ENCODE peak calls at places on chromosome 20, in five cellular contexts. One of them, this sample, is unnamed. For H3K36me3, the result is how much of the 10 kb centered on the place peaks cover.

GRCh38 chr20:47139934-47140333 is 216.6 kb downstream of the ZMYND8 start:
- DNase-seq in psoas muscle: no peak
- DNase-seq in pancreas: no peak
- DNase-seq in naive thymus-derived CD4-positive, alpha-beta T cell: no peak
- DNase-seq in adrenal gland: no peak
- DNase-seq in this sample: no peak

GRCh38 chr20:4406627-4407026 is 315.1 kb upstream of the PRND start:
- DNase-seq in psoas muscle: no peak
- DNase-seq in pancreas: no peak
- DNase-seq in naive thymus-derived CD4-positive, alpha-beta T cell: no peak
- DNase-seq in adrenal gland: no peak
- DNase-seq in this sample: no peak

GRCh38 chr20:36579996-36580545 is 6.7 kb downstream of the TGIF2 start:
- DNase-seq in psoas muscle: no peak
- DNase-seq in pancreas: no peak
- DNase-seq in naive thymus-derived CD4-positive, alpha-beta T cell: no peak
- DNase-seq in adrenal gland: no peak
- DNase-seq in this sample: no peak

GRCh38 chr20:64111841-64112641 is 4.7 kb upstream of the NPBWR2 start:
- DNase-seq in psoas muscle: peak
- DNase-seq in pancreas: peak
- DNase-seq in naive thymus-derived CD4-positive, alpha-beta T cell: peak
- DNase-seq in adrenal gland: no peak
- DNase-seq in this sample: peak

GRCh38 chr20:2234788-2235187 is 61.0 kb upstream of the TGM3 start:
- DNase-seq in psoas muscle: no peak
- DNase-seq in pancreas: no peak
- DNase-seq in naive thymus-derived CD4-positive, alpha-beta T cell: no peak
- DNase-seq in adrenal gland: no peak
- DNase-seq in this sample: no peak

GRCh38 chr20:13868331-13868730 is 83.5 kb downstream of the NDUFAF5 start:
- DNase-seq in psoas muscle: no peak
- DNase-seq in pancreas: no peak
- DNase-seq in naive thymus-derived CD4-positive, alpha-beta T cell: no peak
- DNase-seq in adrenal gland: peak
- DNase-seq in this sample: no peak

GRCh38 chr20:52083627-52084232 is 107.8 kb downstream of the ZFP64 start:
- DNase-seq in psoas muscle: no peak
- DNase-seq in pancreas: no peak
- DNase-seq in naive thymus-derived CD4-positive, alpha-beta T cell: no peak
- DNase-seq in adrenal gland: peak
- DNase-seq in this sample: no peak

GRCh38 chr20:17619351-17620093 is 49.6 kb downstream of the DSTN start:
- DNase-seq in psoas muscle: peak
- DNase-seq in pancreas: no peak
- DNase-seq in naive thymus-derived CD4-positive, alpha-beta T cell: peak
- DNase-seq in adrenal gland: peak
- DNase-seq in this sample: peak

GRCh38 chr20:59948212-59948611 is 8.0 kb downstream of the FAM217B start:
- DNase-seq in psoas muscle: no peak
- DNase-seq in pancreas: no peak
- DNase-seq in naive thymus-derived CD4-positive, alpha-beta T cell: no peak
- DNase-seq in adrenal gland: no peak
- DNase-seq in this sample: no peak

GRCh38 chr20:2822073-2822472 is 5.9 kb downstream of the TMEM239 start:
- DNase-seq in psoas muscle: no peak
- DNase-seq in pancreas: no peak
- DNase-seq in naive thymus-derived CD4-positive, alpha-beta T cell: no peak
- DNase-seq in adrenal gland: no peak
- DNase-seq in this sample: no peak

GRCh38 chr20:17369506-17369905 is 142.7 kb downstream of the PCSK2 start:
- DNase-seq in psoas muscle: no peak
- DNase-seq in pancreas: no peak
- DNase-seq in naive thymus-derived CD4-positive, alpha-beta T cell: no peak
- DNase-seq in adrenal gland: no peak
- DNase-seq in this sample: no peak

GRCh38 chr20:10837901-10838300 is 164.1 kb upstream of the JAG1 start:
- DNase-seq in psoas muscle: no peak
- DNase-seq in pancreas: no peak
- DNase-seq in naive thymus-derived CD4-positive, alpha-beta T cell: no peak
- DNase-seq in adrenal gland: no peak
- DNase-seq in this sample: no peak

GRCh38 chr20:49385471-49385870 is 97.0 kb downstream of the KCNB1 start:
- DNase-seq in psoas muscle: no peak
- DNase-seq in pancreas: no peak
- DNase-seq in naive thymus-derived CD4-positive, alpha-beta T cell: no peak
- DNase-seq in adrenal gland: peak
- DNase-seq in this sample: no peak

GRCh38 chr20:270517-270916 is 13.0 kb downstream of the DEFB132 start:
- DNase-seq in psoas muscle: no peak
- DNase-seq in pancreas: no peak
- DNase-seq in naive thymus-derived CD4-positive, alpha-beta T cell: no peak
- DNase-seq in adrenal gland: no peak
- DNase-seq in this sample: no peak

GRCh38 chr20:24834310-24834709 is 114.8 kb upstream of the CST7 start:
- DNase-seq in psoas muscle: no peak
- DNase-seq in pancreas: no peak
- DNase-seq in naive thymus-derived CD4-positive, alpha-beta T cell: no peak
- DNase-seq in adrenal gland: no peak
- DNase-seq in this sample: no peak

GRCh38 chr20:11585752-11586352 is 331.8 kb upstream of the BTBD3 start:
- DNase-seq in psoas muscle: no peak
- DNase-seq in pancreas: no peak
- DNase-seq in naive thymus-derived CD4-positive, alpha-beta T cell: no peak
- DNase-seq in adrenal gland: no peak
- DNase-seq in this sample: no peak

GRCh38 chr20:19600042-19600441 is 158.0 kb upstream of the RIN2 start:
- DNase-seq in psoas muscle: no peak
- DNase-seq in pancreas: no peak
- DNase-seq in naive thymus-derived CD4-positive, alpha-beta T cell: no peak
- DNase-seq in adrenal gland: no peak
- DNase-seq in this sample: no peak

GRCh38 chr20:19601133-19601810 is 156.8 kb upstream of the RIN2 start:
- DNase-seq in psoas muscle: no peak
- DNase-seq in pancreas: no peak
- DNase-seq in naive thymus-derived CD4-positive, alpha-beta T cell: no peak
- DNase-seq in adrenal gland: no peak
- DNase-seq in this sample: no peak

GRCh38 chr20:19605759-19606158 is 152.3 kb upstream of the RIN2 start:
- DNase-seq in psoas muscle: no peak
- DNase-seq in pancreas: no peak
- DNase-seq in naive thymus-derived CD4-positive, alpha-beta T cell: no peak
- DNase-seq in adrenal gland: no peak
- DNase-seq in this sample: no peak

GRCh38 chr20:19602660-19603389 is 155.2 kb upstream of the RIN2 start:
- DNase-seq in psoas muscle: no peak
- DNase-seq in pancreas: no peak
- DNase-seq in naive thymus-derived CD4-positive, alpha-beta T cell: no peak
- DNase-seq in adrenal gland: no peak
- DNase-seq in this sample: no peak

GRCh38 chr20:19603390-19603753 is 154.7 kb upstream of the RIN2 start:
- DNase-seq in psoas muscle: no peak
- DNase-seq in pancreas: no peak
- DNase-seq in naive thymus-derived CD4-positive, alpha-beta T cell: no peak
- DNase-seq in adrenal gland: no peak
- DNase-seq in this sample: no peak
- H3K36me3 ChIP-seq in psoas muscle: under half
- H3K36me3 ChIP-seq in pancreas: under half
- H3K36me3 ChIP-seq in naive thymus-derived CD4-positive, alpha-beta T cell: under half
- H3K36me3 ChIP-seq in adrenal gland: under half
- H3K36me3 ChIP-seq in this sample: under half

DNA sequence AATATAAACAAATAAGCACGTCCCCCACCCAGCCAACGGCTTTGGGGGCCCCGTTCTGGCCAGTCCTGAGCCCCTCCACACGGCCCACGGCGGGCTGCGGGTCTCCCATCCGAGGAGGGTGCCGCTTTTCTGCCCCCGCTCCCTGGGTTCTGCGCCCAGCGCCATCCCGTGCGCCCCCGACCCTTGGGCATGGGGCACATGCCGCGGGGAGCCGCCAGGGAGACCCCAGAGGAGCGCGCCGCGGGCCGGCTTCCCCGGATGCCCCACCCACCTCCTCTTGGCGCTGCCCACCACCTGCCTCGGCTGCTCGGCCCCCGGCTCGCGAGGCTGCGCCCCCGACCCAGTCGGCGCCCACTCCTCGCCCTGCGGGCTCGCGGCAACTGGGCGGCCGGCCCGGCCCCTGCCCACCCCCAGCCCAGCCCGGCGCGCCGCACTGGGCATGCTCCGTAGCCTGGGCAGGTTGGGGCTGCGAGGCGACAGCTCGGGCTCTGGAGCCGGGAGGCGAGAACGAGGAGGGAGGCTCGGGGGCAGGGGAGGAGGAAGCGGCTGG is 580 bp upstream of the PLCB4 start:
- DNase-seq in psoas muscle: peak
- DNase-seq in pancreas: peak
- DNase-seq in naive thymus-derived CD4-positive, alpha-beta T cell: no peak
- DNase-seq in adrenal gland: no peak
- DNase-seq in this sample: peak
- H3K27ac ChIP-seq in psoas muscle: peak
- H3K27ac ChIP-seq in pancreas: peak
- H3K27ac ChIP-seq in naive thymus-derived CD4-positive, alpha-beta T cell: no peak
- H3K27ac ChIP-seq in adrenal gland: no peak
- H3K27ac ChIP-seq in this sample: peak

GRCh38 chr20:50856475-50857041 is 61.7 kb downstream of the BCAS4 start:
- DNase-seq in psoas muscle: no peak
- DNase-seq in pancreas: no peak
- DNase-seq in naive thymus-derived CD4-positive, alpha-beta T cell: no peak
- DNase-seq in adrenal gland: no peak
- DNase-seq in this sample: no peak

GRCh38 chr20:50852085-50852484 is 57.2 kb downstream of the BCAS4 start:
- DNase-seq in psoas muscle: no peak
- DNase-seq in pancreas: no peak
- DNase-seq in naive thymus-derived CD4-positive, alpha-beta T cell: no peak
- DNase-seq in adrenal gland: no peak
- DNase-seq in this sample: no peak

GRCh38 chr20:50855498-50856474 is 60.9 kb downstream of the BCAS4 start:
- DNase-seq in psoas muscle: no peak
- DNase-seq in pancreas: no peak
- DNase-seq in naive thymus-derived CD4-positive, alpha-beta T cell: no peak
- DNase-seq in adrenal gland: peak
- DNase-seq in this sample: peak

GRCh38 chr20:50857348-50857747 is 62.5 kb downstream of the BCAS4 start:
- DNase-seq in psoas muscle: no peak
- DNase-seq in pancreas: no peak
- DNase-seq in naive thymus-derived CD4-positive, alpha-beta T cell: no peak
- DNase-seq in adrenal gland: no peak
- DNase-seq in this sample: no peak

GRCh38 chr20:50854512-50855249 is 59.8 kb downstream of the BCAS4 start:
- DNase-seq in psoas muscle: no peak
- DNase-seq in pancreas: no peak
- DNase-seq in naive thymus-derived CD4-positive, alpha-beta T cell: no peak
- DNase-seq in adrenal gland: no peak
- DNase-seq in this sample: no peak
- H3K36me3 ChIP-seq in psoas muscle: under half
- H3K36me3 ChIP-seq in pancreas: under half
- H3K36me3 ChIP-seq in naive thymus-derived CD4-positive, alpha-beta T cell: under half
- H3K36me3 ChIP-seq in adrenal gland: under half
- H3K36me3 ChIP-seq in this sample: under half

GRCh38 chr20:30487947-30488926 is 769.2 kb upstream of the DEFB115 start:
- DNase-seq in psoas muscle: no peak
- DNase-seq in pancreas: no peak
- DNase-seq in naive thymus-derived CD4-positive, alpha-beta T cell: no peak
- DNase-seq in adrenal gland: no peak
- DNase-seq in this sample: no peak
- H3K27ac ChIP-seq in psoas muscle: no peak
- H3K27ac ChIP-seq in pancreas: no peak
- H3K27ac ChIP-seq in naive thymus-derived CD4-positive, alpha-beta T cell: no peak
- H3K27ac ChIP-seq in adrenal gland: no peak
- H3K27ac ChIP-seq in this sample: no peak

GRCh38 chr20:58697867-58698703 is 5.5 kb downstream of the NPEPL1 start:
- DNase-seq in psoas muscle: no peak
- DNase-seq in pancreas: peak
- DNase-seq in naive thymus-derived CD4-positive, alpha-beta T cell: no peak
- DNase-seq in adrenal gland: no peak
- DNase-seq in this sample: no peak

GRCh38 chr20:58695084-58695722 is 2.6 kb downstream of the NPEPL1 start:
- DNase-seq in psoas muscle: no peak
- DNase-seq in pancreas: no peak
- DNase-seq in naive thymus-derived CD4-positive, alpha-beta T cell: no peak
- DNase-seq in adrenal gland: no peak
- DNase-seq in this sample: no peak

GRCh38 chr20:58695895-58696375 is 3.3 kb downstream of the NPEPL1 start:
- DNase-seq in psoas muscle: no peak
- DNase-seq in pancreas: no peak
- DNase-seq in naive thymus-derived CD4-positive, alpha-beta T cell: no peak
- DNase-seq in adrenal gland: no peak
- DNase-seq in this sample: no peak

GRCh38 chr20:58697201-58697866 is 4.7 kb downstream of the NPEPL1 start:
- DNase-seq in psoas muscle: no peak
- DNase-seq in pancreas: peak
- DNase-seq in naive thymus-derived CD4-positive, alpha-beta T cell: no peak
- DNase-seq in adrenal gland: no peak
- DNase-seq in this sample: no peak

DNA sequence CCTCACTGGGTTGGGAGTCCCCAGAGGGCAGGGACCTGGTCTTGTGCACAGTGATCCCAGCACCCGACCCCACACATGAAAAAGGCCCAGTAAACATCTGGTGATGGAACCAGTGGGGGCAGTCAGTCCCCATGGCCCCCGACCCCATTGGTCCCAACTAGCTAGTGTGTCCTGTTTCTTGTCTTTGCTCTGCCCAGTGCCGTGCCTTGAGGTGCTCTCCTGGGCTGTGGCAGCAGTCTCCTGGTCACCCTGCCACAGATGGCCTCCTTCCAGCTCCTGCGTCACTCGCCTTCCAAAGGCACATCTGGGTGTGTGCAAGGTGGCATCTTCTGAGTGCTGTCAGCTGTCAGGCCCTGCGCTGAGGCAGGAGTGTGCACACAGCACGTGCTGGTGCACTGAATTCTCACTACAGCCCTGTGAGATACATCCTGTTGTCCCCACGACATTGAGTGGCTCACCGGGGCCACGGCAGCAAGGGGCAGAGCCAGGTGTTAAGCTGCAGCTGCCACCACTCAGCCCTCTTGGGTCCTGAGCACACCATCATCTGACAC is 3.9 kb downstream of the NPEPL1 start:
- DNase-seq in psoas muscle: no peak
- DNase-seq in pancreas: peak
- DNase-seq in naive thymus-derived CD4-positive, alpha-beta T cell: no peak
- DNase-seq in adrenal gland: no peak
- DNase-seq in this sample: no peak
- H3K36me3 ChIP-seq in psoas muscle: under half
- H3K36me3 ChIP-seq in pancreas: under half
- H3K36me3 ChIP-seq in naive thymus-derived CD4-positive, alpha-beta T cell: under half
- H3K36me3 ChIP-seq in adrenal gland: under half
- H3K36me3 ChIP-seq in this sample: under half